ENCODE peak calls at places on chromosomes 3 and 15, in eight cellular contexts. One of them, this sample, is unnamed.

GRCh38 chr15:56871180-56871579 is 47.3 kb upstream of the TCF12 start:
- DNase-seq in pancreas: no peak
- DNase-seq in dorsolateral prefrontal cortex: no peak
- DNase-seq in sigmoid colon: no peak
- DNase-seq in neural progenitor cell: no peak
- DNase-seq in fibroblast of pulmonary artery: peak
- DNase-seq in BJ: peak
- DNase-seq in mucosa of descending colon: no peak
- DNase-seq in this sample: no peak

GRCh38 chr3:72487078-72487765 is 361.0 kb downstream of the SHQ1 start:
- DNase-seq in pancreas: peak
- DNase-seq in dorsolateral prefrontal cortex: no peak
- DNase-seq in sigmoid colon: peak
- DNase-seq in neural progenitor cell: no peak
- DNase-seq in fibroblast of pulmonary artery: peak
- DNase-seq in BJ: peak
- DNase-seq in mucosa of descending colon: peak
- DNase-seq in this sample: peak

GRCh38 chr3:120224249-120224648 is 60.8 kb downstream of the GPR156 start:
- DNase-seq in pancreas: no peak
- DNase-seq in dorsolateral prefrontal cortex: no peak
- DNase-seq in sigmoid colon: no peak
- DNase-seq in neural progenitor cell: no peak
- DNase-seq in fibroblast of pulmonary artery: no peak
- DNase-seq in BJ: no peak
- DNase-seq in mucosa of descending colon: no peak
- DNase-seq in this sample: no peak

GRCh38 chr3:194472290-194472920 is 14.4 kb downstream of the ATP13A3 start:
- DNase-seq in pancreas: no peak
- DNase-seq in dorsolateral prefrontal cortex: peak
- DNase-seq in sigmoid colon: no peak
- DNase-seq in neural progenitor cell: peak
- DNase-seq in fibroblast of pulmonary artery: peak
- DNase-seq in BJ: no peak
- DNase-seq in mucosa of descending colon: peak
- DNase-seq in this sample: no peak

GRCh38 chr3:151580592-151580991 is 119.7 kb upstream of the IGSF10 start:
- DNase-seq in pancreas: no peak
- DNase-seq in dorsolateral prefrontal cortex: no peak
- DNase-seq in sigmoid colon: no peak
- DNase-seq in neural progenitor cell: no peak
- DNase-seq in fibroblast of pulmonary artery: peak
- DNase-seq in BJ: peak
- DNase-seq in mucosa of descending colon: no peak
- DNase-seq in this sample: no peak

GRCh38 chr3:136171097-136171542 is 25.0 kb downstream of the MSL2 start:
- DNase-seq in pancreas: no peak
- DNase-seq in dorsolateral prefrontal cortex: no peak
- DNase-seq in sigmoid colon: no peak
- DNase-seq in neural progenitor cell: no peak
- DNase-seq in fibroblast of pulmonary artery: no peak
- DNase-seq in BJ: no peak
- DNase-seq in mucosa of descending colon: no peak
- DNase-seq in this sample: no peak

GRCh38 chr3:15313461-15313860 is 18.9 kb downstream of the SH3BP5 start:
- DNase-seq in pancreas: no peak
- DNase-seq in dorsolateral prefrontal cortex: no peak
- DNase-seq in sigmoid colon: peak
- DNase-seq in neural progenitor cell: no peak
- DNase-seq in fibroblast of pulmonary artery: no peak
- DNase-seq in BJ: no peak
- DNase-seq in mucosa of descending colon: no peak
- DNase-seq in this sample: no peak

GRCh38 chr3:171339606-171340005 is 120.6 kb downstream of the TNIK start:
- DNase-seq in pancreas: peak
- DNase-seq in dorsolateral prefrontal cortex: no peak
- DNase-seq in sigmoid colon: no peak
- DNase-seq in neural progenitor cell: no peak
- DNase-seq in fibroblast of pulmonary artery: no peak
- DNase-seq in BJ: no peak
- DNase-seq in mucosa of descending colon: peak
- DNase-seq in this sample: no peak

GRCh38 chr15:78061963-78062427 is 15.5 kb downstream of the TBC1D2B start:
- DNase-seq in pancreas: no peak
- DNase-seq in dorsolateral prefrontal cortex: no peak
- DNase-seq in sigmoid colon: no peak
- DNase-seq in neural progenitor cell: no peak
- DNase-seq in fibroblast of pulmonary artery: peak
- DNase-seq in BJ: no peak
- DNase-seq in mucosa of descending colon: no peak
- DNase-seq in this sample: no peak

GRCh38 chr3:37766797-37767776 is 94.6 kb upstream of the CTDSPL start:
- DNase-seq in pancreas: peak
- DNase-seq in dorsolateral prefrontal cortex: no peak
- DNase-seq in sigmoid colon: no peak
- DNase-seq in neural progenitor cell: no peak
- DNase-seq in fibroblast of pulmonary artery: no peak
- DNase-seq in BJ: no peak
- DNase-seq in mucosa of descending colon: no peak
- DNase-seq in this sample: no peak

GRCh38 chr15:95930659-95931375 is 399.7 kb upstream of the NR2F2 start:
- DNase-seq in pancreas: no peak
- DNase-seq in dorsolateral prefrontal cortex: no peak
- DNase-seq in sigmoid colon: no peak
- DNase-seq in neural progenitor cell: no peak
- DNase-seq in fibroblast of pulmonary artery: no peak
- DNase-seq in BJ: no peak
- DNase-seq in mucosa of descending colon: no peak
- DNase-seq in this sample: no peak

GRCh38 chr15:39868396-39868795 is 51.7 kb downstream of the GPR176 start:
- DNase-seq in pancreas: no peak
- DNase-seq in dorsolateral prefrontal cortex: no peak
- DNase-seq in sigmoid colon: no peak
- DNase-seq in neural progenitor cell: no peak
- DNase-seq in fibroblast of pulmonary artery: no peak
- DNase-seq in BJ: no peak
- DNase-seq in mucosa of descending colon: no peak
- DNase-seq in this sample: no peak

GRCh38 chr3:184039414-184039813 is 7.9 kb downstream of the HTR3D start:
- DNase-seq in pancreas: no peak
- DNase-seq in dorsolateral prefrontal cortex: no peak
- DNase-seq in sigmoid colon: no peak
- DNase-seq in neural progenitor cell: no peak
- DNase-seq in fibroblast of pulmonary artery: peak
- DNase-seq in BJ: no peak
- DNase-seq in mucosa of descending colon: no peak
- DNase-seq in this sample: no peak

GRCh38 chr3:142904639-142905441 is 16.0 kb upstream of the PCOLCE2 start:
- DNase-seq in pancreas: no peak
- DNase-seq in dorsolateral prefrontal cortex: no peak
- DNase-seq in sigmoid colon: no peak
- DNase-seq in neural progenitor cell: peak
- DNase-seq in fibroblast of pulmonary artery: peak
- DNase-seq in BJ: no peak
- DNase-seq in mucosa of descending colon: peak
- DNase-seq in this sample: peak

GRCh38 chr3:135694142-135694541 is 271.4 kb upstream of the PPP2R3A start:
- DNase-seq in pancreas: no peak
- DNase-seq in dorsolateral prefrontal cortex: no peak
- DNase-seq in sigmoid colon: no peak
- DNase-seq in neural progenitor cell: no peak
- DNase-seq in fibroblast of pulmonary artery: no peak
- DNase-seq in BJ: no peak
- DNase-seq in mucosa of descending colon: no peak
- DNase-seq in this sample: no peak

GRCh38 chr3:45943207-45943846 is at the start of gene CXCR6:
- DNase-seq in pancreas: no peak
- DNase-seq in dorsolateral prefrontal cortex: no peak
- DNase-seq in sigmoid colon: peak
- DNase-seq in neural progenitor cell: no peak
- DNase-seq in fibroblast of pulmonary artery: no peak
- DNase-seq in BJ: no peak
- DNase-seq in mucosa of descending colon: no peak
- DNase-seq in this sample: no peak

GRCh38 chr3:141243295-141243707 is 11.7 kb downstream of the PXYLP1 start:
- DNase-seq in pancreas: no peak
- DNase-seq in dorsolateral prefrontal cortex: peak
- DNase-seq in sigmoid colon: no peak
- DNase-seq in neural progenitor cell: no peak
- DNase-seq in fibroblast of pulmonary artery: peak
- DNase-seq in BJ: no peak
- DNase-seq in mucosa of descending colon: no peak
- DNase-seq in this sample: no peak

GRCh38 chr3:152104847-152105415 is 163.8 kb upstream of the MBNL1 start:
- DNase-seq in pancreas: no peak
- DNase-seq in dorsolateral prefrontal cortex: no peak
- DNase-seq in sigmoid colon: no peak
- DNase-seq in neural progenitor cell: no peak
- DNase-seq in fibroblast of pulmonary artery: no peak
- DNase-seq in BJ: no peak
- DNase-seq in mucosa of descending colon: no peak
- DNase-seq in this sample: no peak

GRCh38 chr3:194049394-194049793 is 86.6 kb upstream of the HES1 start:
- DNase-seq in pancreas: no peak
- DNase-seq in dorsolateral prefrontal cortex: no peak
- DNase-seq in sigmoid colon: no peak
- DNase-seq in neural progenitor cell: no peak
- DNase-seq in fibroblast of pulmonary artery: no peak
- DNase-seq in BJ: no peak
- DNase-seq in mucosa of descending colon: no peak
- DNase-seq in this sample: no peak

DNA sequence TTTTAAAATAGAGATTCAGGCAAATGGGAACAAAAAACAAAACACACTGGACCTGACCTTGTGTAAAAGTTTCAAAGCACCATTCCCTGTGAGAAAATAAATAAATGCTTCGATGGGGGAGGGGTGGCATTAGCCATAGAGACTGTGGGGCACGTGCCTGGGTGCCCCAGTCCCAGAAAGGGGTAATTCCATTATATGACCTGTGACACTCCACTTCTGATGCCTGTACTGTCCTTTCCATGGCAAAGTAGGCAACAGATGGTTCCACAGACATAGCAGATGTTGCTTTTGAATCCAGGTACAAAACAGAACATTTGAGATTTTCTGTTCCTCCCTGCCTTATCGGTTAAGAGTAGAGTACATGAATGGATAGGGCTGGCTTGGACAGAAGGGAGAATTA is 3.9 kb downstream of the PHLDB2 start:
- DNase-seq in pancreas: no peak
- DNase-seq in dorsolateral prefrontal cortex: no peak
- DNase-seq in sigmoid colon: no peak
- DNase-seq in neural progenitor cell: no peak
- DNase-seq in fibroblast of pulmonary artery: no peak
- DNase-seq in BJ: no peak
- DNase-seq in mucosa of descending colon: no peak
- DNase-seq in this sample: no peak
- H3K4me3 ChIP-seq in pancreas: no peak
- H3K4me3 ChIP-seq in dorsolateral prefrontal cortex: no peak
- H3K4me3 ChIP-seq in sigmoid colon: no peak
- H3K4me3 ChIP-seq in neural progenitor cell: no peak
- H3K4me3 ChIP-seq in fibroblast of pulmonary artery: no peak
- H3K4me3 ChIP-seq in BJ: no peak
- H3K4me3 ChIP-seq in mucosa of descending colon: no peak
- H3K4me3 ChIP-seq in this sample: no peak

GRCh38 chr3:174891524-174892203 is 32.5 kb downstream of the NAALADL2 start:
- DNase-seq in pancreas: no peak
- DNase-seq in dorsolateral prefrontal cortex: no peak
- DNase-seq in sigmoid colon: no peak
- DNase-seq in neural progenitor cell: peak
- DNase-seq in fibroblast of pulmonary artery: peak
- DNase-seq in BJ: no peak
- DNase-seq in mucosa of descending colon: no peak
- DNase-seq in this sample: no peak
- TF ChIP-seq CTCF in pancreas: no peak
- TF ChIP-seq CTCF in dorsolateral prefrontal cortex: no peak
- TF ChIP-seq CTCF in sigmoid colon: no peak
- TF ChIP-seq CTCF in neural progenitor cell: peak
- TF ChIP-seq CTCF in fibroblast of pulmonary artery: no peak
- TF ChIP-seq CTCF in BJ: no peak
- TF ChIP-seq CTCF in mucosa of descending colon: no peak
- TF ChIP-seq CTCF in this sample: no peak

DNA sequence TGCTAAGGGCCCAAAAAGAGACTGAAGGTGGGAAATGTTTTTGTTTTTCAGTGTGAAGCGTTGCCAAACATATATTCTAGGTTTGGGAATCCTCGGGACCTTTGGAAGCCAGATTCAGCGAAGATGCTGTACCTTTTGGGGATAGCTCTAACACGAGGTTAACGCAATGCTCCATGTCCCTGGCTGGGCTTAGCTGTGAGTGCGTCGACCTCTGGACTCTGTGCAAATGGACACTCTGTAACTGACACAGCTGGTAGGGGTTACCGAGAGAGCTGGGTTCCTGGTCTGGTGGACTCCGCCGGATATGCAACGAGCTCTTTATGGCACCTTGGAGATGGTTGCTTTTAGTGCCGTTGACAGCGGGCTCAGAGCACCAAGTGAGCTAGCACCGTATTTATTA is 724 bp upstream of the SH3GL3 start:
- DNase-seq in pancreas: no peak
- DNase-seq in dorsolateral prefrontal cortex: no peak
- DNase-seq in sigmoid colon: no peak
- DNase-seq in neural progenitor cell: no peak
- DNase-seq in fibroblast of pulmonary artery: no peak
- DNase-seq in BJ: no peak
- DNase-seq in mucosa of descending colon: no peak
- DNase-seq in this sample: no peak
- H3K4me3 ChIP-seq in pancreas: no peak
- H3K4me3 ChIP-seq in dorsolateral prefrontal cortex: peak
- H3K4me3 ChIP-seq in sigmoid colon: peak
- H3K4me3 ChIP-seq in neural progenitor cell: peak
- H3K4me3 ChIP-seq in fibroblast of pulmonary artery: no peak
- H3K4me3 ChIP-seq in BJ: no peak
- H3K4me3 ChIP-seq in mucosa of descending colon: no peak
- H3K4me3 ChIP-seq in this sample: no peak

DNA sequence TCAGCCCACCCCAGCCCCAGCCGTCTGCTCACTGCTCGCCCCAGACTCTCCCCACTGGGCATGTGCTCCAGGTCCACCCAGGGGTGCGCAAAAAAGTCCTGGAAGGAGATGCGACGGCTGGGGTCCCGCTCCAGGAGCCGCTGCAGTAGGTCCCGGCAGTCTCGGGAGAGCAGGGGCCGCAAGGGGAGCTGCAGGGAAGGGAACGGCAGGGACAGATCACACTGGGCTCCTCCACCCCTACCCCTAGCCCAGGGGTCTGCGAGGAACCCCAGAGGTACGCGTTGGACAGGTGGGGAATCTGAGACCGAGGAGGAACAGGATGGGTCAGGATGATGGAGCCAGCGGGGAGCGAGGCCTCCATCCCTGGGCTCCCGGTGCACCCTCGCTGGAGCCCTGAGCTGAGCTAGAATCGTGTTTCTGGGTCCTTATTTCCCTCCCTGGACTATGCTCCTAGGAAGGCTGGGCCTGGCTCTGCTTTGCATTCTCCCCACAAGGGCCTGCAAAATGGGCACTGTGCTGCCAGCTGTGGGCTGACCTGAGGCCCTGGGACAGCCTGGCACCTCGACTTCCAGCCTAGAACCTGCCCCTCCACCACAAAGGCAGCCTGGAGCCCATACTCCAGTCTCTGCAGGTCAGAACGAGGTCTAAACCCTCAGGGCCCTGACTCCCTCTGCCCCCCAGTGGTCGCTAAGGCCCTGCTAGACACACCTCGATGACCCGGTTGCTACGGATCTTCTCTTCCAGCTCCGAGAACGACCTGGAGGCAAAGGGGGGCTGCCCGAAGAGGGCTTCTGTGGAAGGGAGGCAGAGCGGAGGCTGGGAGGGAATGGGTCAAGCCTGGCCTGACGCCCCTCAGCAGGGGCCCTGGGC is 3.2 kb downstream of the ULK3 start:
- DNase-seq in pancreas: no peak
- DNase-seq in dorsolateral prefrontal cortex: no peak
- DNase-seq in sigmoid colon: no peak
- DNase-seq in neural progenitor cell: no peak
- DNase-seq in fibroblast of pulmonary artery: no peak
- DNase-seq in BJ: no peak
- DNase-seq in mucosa of descending colon: no peak
- DNase-seq in this sample: no peak
- TF ChIP-seq CTCF in pancreas: no peak
- TF ChIP-seq CTCF in dorsolateral prefrontal cortex: no peak
- TF ChIP-seq CTCF in sigmoid colon: no peak
- TF ChIP-seq CTCF in neural progenitor cell: peak
- TF ChIP-seq CTCF in fibroblast of pulmonary artery: no peak
- TF ChIP-seq CTCF in BJ: no peak
- TF ChIP-seq CTCF in mucosa of descending colon: no peak
- TF ChIP-seq CTCF in this sample: peak